ENCODE peak calls at places on chromosomes 13 and 19, in seven cellular contexts. One of them, this sample, is unnamed.

GRCh38 chr19:15551183-15552004 is 43.1 kb downstream of the CYP4F22 start:
- DNase-seq in progenitor cell of endocrine pancreas: no peak
- DNase-seq in SK-N-SH: peak; percentile 78
- DNase-seq in ascending aorta: no peak
- DNase-seq in RWPE2: no peak
- DNase-seq in MCF 10A: no peak
- DNase-seq in lower leg skin: no peak
- DNase-seq in this sample: peak; percentile 40

GRCh38 chr13:24127116-24127631 is 33.3 kb upstream of the SPATA13 start:
- DNase-seq in progenitor cell of endocrine pancreas: no peak
- DNase-seq in SK-N-SH: no peak
- DNase-seq in ascending aorta: no peak
- DNase-seq in RWPE2: no peak
- DNase-seq in MCF 10A: no peak
- DNase-seq in lower leg skin: no peak
- DNase-seq in this sample: no peak

GRCh38 chr13:71578048-71578447 is 289.0 kb downstream of the DACH1 start:
- DNase-seq in progenitor cell of endocrine pancreas: no peak
- DNase-seq in SK-N-SH: no peak
- DNase-seq in ascending aorta: no peak
- DNase-seq in RWPE2: no peak
- DNase-seq in MCF 10A: no peak
- DNase-seq in lower leg skin: no peak
- DNase-seq in this sample: no peak

GRCh38 chr19:37329686-37330085 is 41.2 kb upstream of the ZNF527 start:
- DNase-seq in progenitor cell of endocrine pancreas: no peak
- DNase-seq in SK-N-SH: peak; percentile 32
- DNase-seq in ascending aorta: no peak
- DNase-seq in RWPE2: no peak
- DNase-seq in MCF 10A: peak; percentile 20
- DNase-seq in lower leg skin: no peak
- DNase-seq in this sample: no peak

GRCh38 chr19:51627491-51628138 is 2.6 kb downstream of the SIGLEC5 start:
- DNase-seq in progenitor cell of endocrine pancreas: no peak
- DNase-seq in SK-N-SH: no peak
- DNase-seq in ascending aorta: no peak
- DNase-seq in RWPE2: no peak
- DNase-seq in MCF 10A: no peak
- DNase-seq in lower leg skin: no peak
- DNase-seq in this sample: no peak

GRCh38 chr19:34692541-34692940 is 15.1 kb downstream of the ZNF302 start:
- DNase-seq in progenitor cell of endocrine pancreas: no peak
- DNase-seq in SK-N-SH: no peak
- DNase-seq in ascending aorta: no peak
- DNase-seq in RWPE2: no peak
- DNase-seq in MCF 10A: no peak
- DNase-seq in lower leg skin: no peak
- DNase-seq in this sample: no peak

GRCh38 chr19:51010066-51010795 is 8.8 kb upstream of the KLK8 start:
- DNase-seq in progenitor cell of endocrine pancreas: no peak
- DNase-seq in SK-N-SH: no peak
- DNase-seq in ascending aorta: no peak
- DNase-seq in RWPE2: no peak
- DNase-seq in MCF 10A: peak; percentile 5
- DNase-seq in lower leg skin: no peak
- DNase-seq in this sample: no peak

GRCh38 chr19:8456064-8456463 is 11.3 kb downstream of the HNRNPM start:
- DNase-seq in progenitor cell of endocrine pancreas: no peak
- DNase-seq in SK-N-SH: no peak
- DNase-seq in ascending aorta: no peak
- DNase-seq in RWPE2: no peak
- DNase-seq in MCF 10A: peak; percentile 27
- DNase-seq in lower leg skin: no peak
- DNase-seq in this sample: no peak

GRCh38 chr13:84684804-84685203 is 802.5 kb upstream of the SLITRK1 start:
- DNase-seq in progenitor cell of endocrine pancreas: no peak
- DNase-seq in SK-N-SH: no peak
- DNase-seq in ascending aorta: no peak
- DNase-seq in RWPE2: no peak
- DNase-seq in MCF 10A: no peak
- DNase-seq in lower leg skin: no peak
- DNase-seq in this sample: no peak

GRCh38 chr13:114234645-114235421 is at the start of gene CDC16:
- DNase-seq in progenitor cell of endocrine pancreas: peak; percentile 76
- DNase-seq in SK-N-SH: peak; percentile 99
- DNase-seq in ascending aorta: peak; percentile 66
- DNase-seq in RWPE2: peak; percentile 95
- DNase-seq in MCF 10A: peak; percentile 92
- DNase-seq in lower leg skin: peak; percentile 98
- DNase-seq in this sample: peak; percentile 79

GRCh38 chr13:26971990-26972888 is 199.4 kb downstream of the USP12 start:
- DNase-seq in progenitor cell of endocrine pancreas: no peak
- DNase-seq in SK-N-SH: no peak
- DNase-seq in ascending aorta: no peak
- DNase-seq in RWPE2: no peak
- DNase-seq in MCF 10A: peak; percentile 31
- DNase-seq in lower leg skin: no peak
- DNase-seq in this sample: no peak

GRCh38 chr13:32863596-32863995 is 152.6 kb upstream of the KL start:
- DNase-seq in progenitor cell of endocrine pancreas: no peak
- DNase-seq in SK-N-SH: no peak
- DNase-seq in ascending aorta: no peak
- DNase-seq in RWPE2: no peak
- DNase-seq in MCF 10A: no peak
- DNase-seq in lower leg skin: no peak
- DNase-seq in this sample: no peak

GRCh38 chr13:25473864-25474263 is 102.1 kb downstream of the ATP8A2 start:
- DNase-seq in progenitor cell of endocrine pancreas: no peak
- DNase-seq in SK-N-SH: no peak
- DNase-seq in ascending aorta: no peak
- DNase-seq in RWPE2: no peak
- DNase-seq in MCF 10A: peak; percentile 37
- DNase-seq in lower leg skin: no peak
- DNase-seq in this sample: no peak

GRCh38 chr19:29667941-29668340 is 2.7 kb downstream of the PLEKHF1 start:
- DNase-seq in progenitor cell of endocrine pancreas: no peak
- DNase-seq in SK-N-SH: no peak
- DNase-seq in ascending aorta: no peak
- DNase-seq in RWPE2: no peak
- DNase-seq in MCF 10A: no peak
- DNase-seq in lower leg skin: peak; percentile 71
- DNase-seq in this sample: no peak

GRCh38 chr19:10191347-10191746 is 3.4 kb downstream of the DNMT1 start:
- DNase-seq in progenitor cell of endocrine pancreas: no peak
- DNase-seq in SK-N-SH: no peak
- DNase-seq in ascending aorta: no peak
- DNase-seq in RWPE2: no peak
- DNase-seq in MCF 10A: peak; percentile 13
- DNase-seq in lower leg skin: no peak
- DNase-seq in this sample: no peak

GRCh38 chr19:54573330-54573872 is at the start of gene LILRA2:
- DNase-seq in progenitor cell of endocrine pancreas: no peak
- DNase-seq in SK-N-SH: no peak
- DNase-seq in ascending aorta: no peak
- DNase-seq in RWPE2: no peak
- DNase-seq in MCF 10A: no peak
- DNase-seq in lower leg skin: no peak
- DNase-seq in this sample: no peak

GRCh38 chr13:80214521-80214941 is 126.4 kb downstream of the SPRY2 start:
- DNase-seq in progenitor cell of endocrine pancreas: no peak
- DNase-seq in SK-N-SH: peak; percentile 52
- DNase-seq in ascending aorta: no peak
- DNase-seq in RWPE2: no peak
- DNase-seq in MCF 10A: no peak
- DNase-seq in lower leg skin: no peak
- DNase-seq in this sample: no peak

GRCh38 chr13:48775285-48775684 is 121.6 kb downstream of the CYSLTR2 start:
- DNase-seq in progenitor cell of endocrine pancreas: no peak
- DNase-seq in SK-N-SH: no peak
- DNase-seq in ascending aorta: no peak
- DNase-seq in RWPE2: no peak
- DNase-seq in MCF 10A: no peak
- DNase-seq in lower leg skin: no peak
- DNase-seq in this sample: no peak

GRCh38 chr19:5948697-5949564 is 29.0 kb downstream of the RANBP3 start:
- DNase-seq in progenitor cell of endocrine pancreas: no peak
- DNase-seq in SK-N-SH: no peak
- DNase-seq in ascending aorta: no peak
- DNase-seq in RWPE2: no peak
- DNase-seq in MCF 10A: no peak
- DNase-seq in lower leg skin: no peak
- DNase-seq in this sample: no peak

GRCh38 chr19:29845576-29846176 is 33.9 kb downstream of the CCNE1 start:
- DNase-seq in progenitor cell of endocrine pancreas: no peak
- DNase-seq in SK-N-SH: peak; percentile 63
- DNase-seq in ascending aorta: no peak
- DNase-seq in RWPE2: no peak
- DNase-seq in MCF 10A: peak; percentile 35
- DNase-seq in lower leg skin: peak; percentile 88
- DNase-seq in this sample: no peak

GRCh38 chr13:113585828-113586355 is 1.3 kb downstream of the TFDP1 start:
- DNase-seq in progenitor cell of endocrine pancreas: no peak
- DNase-seq in SK-N-SH: no peak
- DNase-seq in ascending aorta: no peak
- DNase-seq in RWPE2: no peak
- DNase-seq in MCF 10A: no peak
- DNase-seq in lower leg skin: peak; percentile 67
- DNase-seq in this sample: no peak

GRCh38 chr13:85657942-85658341 is 141.3 kb downstream of the SLITRK6 start:
- DNase-seq in progenitor cell of endocrine pancreas: no peak
- DNase-seq in SK-N-SH: no peak
- DNase-seq in ascending aorta: no peak
- DNase-seq in RWPE2: no peak
- DNase-seq in MCF 10A: no peak
- DNase-seq in lower leg skin: no peak
- DNase-seq in this sample: no peak

GRCh38 chr13:44448875-44449274 is 75.3 kb downstream of the SERP2 start:
- DNase-seq in progenitor cell of endocrine pancreas: no peak
- DNase-seq in SK-N-SH: no peak
- DNase-seq in ascending aorta: no peak
- DNase-seq in RWPE2: no peak
- DNase-seq in MCF 10A: no peak
- DNase-seq in lower leg skin: no peak
- DNase-seq in this sample: no peak

DNA sequence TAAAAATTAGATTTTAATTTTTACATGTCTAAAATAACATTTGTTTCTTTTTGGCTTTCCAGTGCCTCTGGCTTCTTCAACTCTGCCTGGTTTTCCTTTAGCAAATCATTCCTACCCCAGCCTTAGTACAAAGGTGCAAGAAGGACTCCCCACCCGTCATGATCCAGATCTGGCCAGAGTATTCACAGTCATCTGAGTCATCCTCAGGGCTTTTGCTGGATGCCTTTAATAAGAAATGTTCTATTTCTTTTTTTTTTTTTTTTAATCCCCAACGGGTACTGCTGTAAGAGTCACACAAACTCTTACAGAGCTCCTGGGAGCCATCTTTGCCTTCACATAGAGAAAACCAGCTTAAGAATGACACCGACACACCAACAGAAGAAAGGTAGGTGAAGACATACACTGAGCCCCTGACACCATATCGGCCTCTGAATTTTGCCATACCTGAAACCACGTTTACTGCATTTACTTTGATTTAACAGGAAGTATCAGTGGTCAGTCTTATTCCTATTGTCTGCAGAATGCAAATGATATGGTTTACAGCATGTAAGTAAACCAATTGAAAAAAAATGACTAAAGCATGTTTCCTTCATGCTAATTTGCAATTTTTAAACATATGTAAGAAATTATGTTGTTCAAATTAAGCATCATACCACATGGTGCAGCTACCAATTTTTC is 184.4 kb downstream of the NALCN start:
- DNase-seq in progenitor cell of endocrine pancreas: no peak
- DNase-seq in SK-N-SH: no peak
- DNase-seq in ascending aorta: no peak
- DNase-seq in RWPE2: no peak
- DNase-seq in MCF 10A: peak; percentile 49
- DNase-seq in lower leg skin: no peak
- DNase-seq in this sample: no peak
- TF ChIP-seq CTCF in progenitor cell of endocrine pancreas: no peak
- TF ChIP-seq CTCF in SK-N-SH: no peak
- TF ChIP-seq CTCF in ascending aorta: no peak
- TF ChIP-seq CTCF in RWPE2: no peak
- TF ChIP-seq CTCF in MCF 10A: no peak
- TF ChIP-seq CTCF in lower leg skin: no peak
- TF ChIP-seq CTCF in this sample: no peak

GRCh38 chr13:77966671-77967070 is 48.0 kb upstream of the EDNRB start:
- DNase-seq in progenitor cell of endocrine pancreas: no peak
- DNase-seq in SK-N-SH: no peak
- DNase-seq in ascending aorta: no peak
- DNase-seq in RWPE2: no peak
- DNase-seq in MCF 10A: no peak
- DNase-seq in lower leg skin: no peak
- DNase-seq in this sample: no peak
- TF ChIP-seq CTCF in progenitor cell of endocrine pancreas: no peak
- TF ChIP-seq CTCF in SK-N-SH: no peak
- TF ChIP-seq CTCF in ascending aorta: no peak
- TF ChIP-seq CTCF in RWPE2: no peak
- TF ChIP-seq CTCF in MCF 10A: no peak
- TF ChIP-seq CTCF in lower leg skin: no peak
- TF ChIP-seq CTCF in this sample: no peak

GRCh38 chr13:51599444-51600176 is 15.3 kb downstream of the WDFY2 start:
- DNase-seq in progenitor cell of endocrine pancreas: no peak
- DNase-seq in SK-N-SH: no peak
- DNase-seq in ascending aorta: no peak
- DNase-seq in RWPE2: no peak
- DNase-seq in MCF 10A: no peak
- DNase-seq in lower leg skin: no peak
- DNase-seq in this sample: no peak
- TF ChIP-seq CTCF in progenitor cell of endocrine pancreas: no peak
- TF ChIP-seq CTCF in SK-N-SH: peak; percentile 13
- TF ChIP-seq CTCF in ascending aorta: no peak
- TF ChIP-seq CTCF in RWPE2: no peak
- TF ChIP-seq CTCF in MCF 10A: no peak
- TF ChIP-seq CTCF in lower leg skin: no peak
- TF ChIP-seq CTCF in this sample: no peak

DNA sequence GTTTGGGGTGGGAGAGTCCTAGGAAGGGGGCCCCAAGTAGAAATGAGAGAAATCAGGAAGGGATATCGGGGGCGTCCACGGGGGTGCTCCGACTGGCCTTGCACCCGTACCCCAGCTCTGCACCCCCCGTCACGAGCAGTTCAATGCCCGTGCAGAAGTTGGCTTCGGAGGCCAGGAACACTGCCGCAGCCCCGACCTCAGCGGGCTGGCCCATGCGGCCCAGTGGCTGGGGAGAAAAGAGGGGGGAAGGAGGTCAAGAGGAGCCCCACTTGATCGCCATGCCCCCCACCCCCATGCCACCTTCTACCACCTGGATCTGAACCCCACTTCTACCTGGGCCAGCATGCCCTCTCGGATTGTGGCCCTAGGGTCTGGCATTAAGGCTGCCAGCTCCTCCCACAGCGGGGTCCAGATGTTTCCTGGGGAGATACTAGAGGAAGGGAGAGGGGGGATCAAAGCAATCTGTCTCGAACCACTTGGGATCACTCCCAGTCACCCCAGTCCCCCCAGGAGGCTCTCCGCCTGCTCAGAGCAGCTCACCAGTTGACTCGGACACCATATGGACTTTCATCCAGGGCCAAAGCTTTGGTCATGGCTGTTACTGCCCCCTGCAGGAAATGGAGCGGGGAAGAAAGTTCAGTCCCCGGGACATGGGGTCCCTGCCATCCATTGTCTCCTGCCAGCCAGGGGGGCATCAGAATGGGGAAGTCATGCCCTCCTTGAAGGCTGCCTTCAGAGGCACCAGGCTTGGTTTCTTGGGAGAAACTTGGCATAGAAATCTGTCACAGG is 2.5 kb upstream of the BCAT2 start:
- DNase-seq in progenitor cell of endocrine pancreas: no peak
- DNase-seq in SK-N-SH: peak; percentile 47
- DNase-seq in ascending aorta: no peak
- DNase-seq in RWPE2: no peak
- DNase-seq in MCF 10A: no peak
- DNase-seq in lower leg skin: no peak
- DNase-seq in this sample: no peak
- TF ChIP-seq CTCF in progenitor cell of endocrine pancreas: peak; percentile 35
- TF ChIP-seq CTCF in SK-N-SH: peak; percentile 40
- TF ChIP-seq CTCF in ascending aorta: no peak
- TF ChIP-seq CTCF in RWPE2: no peak
- TF ChIP-seq CTCF in MCF 10A: no peak
- TF ChIP-seq CTCF in lower leg skin: no peak
- TF ChIP-seq CTCF in this sample: no peak